ENCODE peak calls at places on chromosomes 4 and X, in six cellular contexts. K is tibial nerve, O is HFF-Myc, I is ELF-1, Z is adipocyte, F is hippocampal formation. H is an unnamed sample.

GRCh38 chrX:132592880-132593279 is 104.0 kb upstream of the MBNL3 start:
- DNase-seq in I (peak), O (no peak), K (peak), Z (peak), F (no peak), H (peak)

GRCh38 chr4:132108784-132109183 is 1040.3 kb upstream of the PCDH10 start:
- DNase-seq in O (no peak), Z (peak), I (no peak), F (no peak), K (no peak), H (no peak)

GRCh38 chr4:2535386-2536192 is 858 bp upstream of the FAM193A start:
- DNase-seq in I (peak), Z (peak), K (peak), F (peak), O (no peak), H (peak)

GRCh38 chr4:7803992-7804758 is 135.5 kb downstream of the AFAP1 start:
- DNase-seq in F (peak), O (no peak), I (peak), K (peak), Z (peak), H (peak)

GRCh38 chrX:10050481-10050880 is 83.3 kb downstream of the CLDN34 start:
- DNase-seq in K (no peak), I (peak), F (no peak), O (no peak), Z (no peak), H (no peak)

GRCh38 chrX:71178908-71179307 is 34.3 kb downstream of the NLGN3 start:
- DNase-seq in O (peak), F (peak), K (peak), Z (peak), I (peak), H (peak)

GRCh38 chr4:122711893-122712292 is 20.6 kb upstream of the BBS12 start:
- DNase-seq in O (no peak), F (no peak), Z (no peak), I (no peak), K (no peak), H (no peak)

GRCh38 chr4:17577660-17578481 is 873 bp downstream of the LAP3 start:
- DNase-seq in K (peak), O (no peak), Z (peak), F (no peak), I (no peak), H (peak)

GRCh38 chr4:15797320-15797719 is 19.2 kb downstream of the CD38 start:
- DNase-seq in I (no peak), Z (no peak), K (no peak), O (no peak), F (no peak), H (no peak)

GRCh38 chr4:2252530-2252924 is 9.4 kb downstream of the MXD4 start:
- DNase-seq in I (no peak), F (no peak), Z (no peak), O (no peak), K (no peak), H (no peak)

GRCh38 chr4:86939737-86940141 is 4.9 kb downstream of the AFF1 start:
- DNase-seq in O (no peak), I (no peak), Z (no peak), K (no peak), F (no peak), H (no peak)

GRCh38 chrX:102720237-102721168 is at the start of gene GPRASP3:
- DNase-seq in I (peak), F (peak), O (no peak), K (peak), Z (peak), H (peak)

GRCh38 chr4:130851107-130851506 is 1755.2 kb downstream of the C4orf33 start:
- DNase-seq in F (no peak), I (no peak), O (no peak), Z (no peak), K (no peak), H (no peak)

GRCh38 chrX:24513416-24513815 is 48.3 kb downstream of the PDK3 start:
- DNase-seq in K (no peak), O (no peak), I (no peak), Z (no peak), F (no peak), H (no peak)

GRCh38 chrX:41003501-41004286 is 81.6 kb upstream of the USP9X start:
- DNase-seq in F (no peak), O (no peak), K (no peak), Z (no peak), I (no peak), H (peak)

GRCh38 chrX:39613508-39613921 is 484.2 kb downstream of the BCOR start:
- DNase-seq in F (no peak), K (peak), I (peak), Z (peak), O (no peak), H (no peak)

GRCh38 chr4:155903453-155903852 is at the start of gene TDO2:
- DNase-seq in O (no peak), K (no peak), F (no peak), I (no peak), Z (no peak), H (peak)

GRCh38 chr4:168856312-168856711 is 153.7 kb downstream of the CBR4 start:
- DNase-seq in F (no peak), K (no peak), O (no peak), Z (peak), I (no peak), H (peak)

GRCh38 chrX:150007356-150007755 is 69.1 kb upstream of the EOLA2 start:
- DNase-seq in K (no peak), I (no peak), O (no peak), Z (no peak), F (no peak), H (no peak)

GRCh38 chr4:2183394-2183793 is 58.5 kb downstream of the HAUS3 start:
- DNase-seq in Z (peak), I (no peak), K (no peak), O (no peak), F (no peak), H (peak)

GRCh38 chr4:183017962-183018361 is 81.1 kb upstream of the WWC2 start:
- DNase-seq in O (no peak), F (no peak), Z (no peak), I (no peak), K (no peak), H (no peak)

GRCh38 chr4:138242076-138242829 is at the start of gene SLC7A11:
- DNase-seq in F (no peak), O (peak), I (peak), Z (peak), K (peak), H (peak)

GRCh38 chr4:165864228-165864627 is 8.8 kb upstream of the TLL1 start:
- DNase-seq in F (no peak), I (peak), Z (no peak), O (no peak), K (no peak), H (no peak)

GRCh38 chr4:183180096-183180495 is 81.0 kb downstream of the WWC2 start:
- DNase-seq in K (no peak), Z (no peak), F (no peak), I (no peak), O (peak), H (no peak)

GRCh38 chr4:40662962-40663604 is 33.4 kb upstream of the RBM47 start:
- DNase-seq in Z (peak), F (no peak), K (no peak), I (no peak), O (no peak), H (peak)

GRCh38 chr4:176988226-176988625 is 195.5 kb upstream of the VEGFC start:
- DNase-seq in O (peak), F (no peak), K (no peak), I (no peak), Z (peak), H (peak)

GRCh38 chrX:50168305-50168704 is 32.5 kb downstream of the AKAP4 start:
- DNase-seq in O (no peak), I (no peak), Z (no peak), F (no peak), K (no peak), H (no peak)

GRCh38 chrX:65601530-65602281 is 65.7 kb upstream of the MSN start:
- DNase-seq in O (peak), I (peak), Z (peak), F (peak), K (peak), H (peak)

GRCh38 chr4:189069782-189070181 is 870.9 kb upstream of the FRG1 start:
- DNase-seq in K (no peak), F (no peak), Z (no peak), O (no peak), I (no peak), H (no peak)

GRCh38 chr4:9792381-9792780 is 10.9 kb downstream of the DRD5 start:
- DNase-seq in F (no peak), K (no peak), Z (no peak), I (no peak), O (no peak), H (no peak)

GRCh38 chrX:151754042-151754419 is 19.5 kb downstream of the CNGA2 start:
- DNase-seq in K (no peak), O (no peak), I (peak), Z (peak), F (no peak), H (peak)

GRCh38 chrX:65697173-65697572 is 29.7 kb downstream of the MSN start:
- DNase-seq in K (no peak), F (no peak), Z (peak), I (no peak), O (no peak), H (no peak)

GRCh38 chr4:175253184-175253902 is 335.2 kb downstream of the ADAM29 start:
- DNase-seq in F (no peak), O (no peak), Z (peak), K (no peak), I (peak), H (peak)

H was measured in fibroblast of villous mesenchyme.